ENCODE peak calls at places on chromosomes 16 and 17, in ten cellular contexts. I, Z, Q, W, D, V, T, C, K and S are unnamed samples.

GRCh38 chr17:3722716-3723115 is 987 bp upstream of the HASPIN start:
- DNase-seq in D (no peak), T (no peak), K (no peak), W (no peak), V (no peak), Q (no peak), I (no peak), Z (no peak), C (no peak), S (no peak)

GRCh38 chr16:72324578-72324977 is 152.6 kb upstream of the PMFBP1 start:
- DNase-seq in W (no peak), C (no peak), V (no peak), Q (no peak), I (no peak), Z (no peak), T (no peak), D (no peak), K (no peak), S (no peak)

GRCh38 chr16:58026705-58027340 is 1.3 kb downstream of the MMP15 start:
- DNase-seq in T (no peak), K (peak), W (no peak), V (peak), I (peak), Q (no peak), C (peak), Z (no peak), D (no peak), S (peak)

GRCh38 chr17:52383493-52384100 is 225.1 kb upstream of the CA10 start:
- DNase-seq in C (peak), W (peak), D (no peak), V (peak), K (peak), Z (no peak), Q (no peak), T (no peak), I (peak), S (peak)

GRCh38 chr17:8059131-8059530 is 20.3 kb downstream of the ALOX15B start:
- DNase-seq in W (no peak), Q (no peak), T (no peak), C (no peak), V (no peak), K (peak), I (no peak), D (no peak), Z (no peak), S (no peak)

GRCh38 chr17:31250229-31250628 is 46.8 kb downstream of the OMG start:
- DNase-seq in I (no peak), V (no peak), T (no peak), W (no peak), Z (no peak), D (no peak), C (no peak), K (no peak), Q (no peak), S (no peak)

GRCh38 chr17:19727466-19728113 is 11.2 kb upstream of the SLC47A2 start:
- DNase-seq in D (no peak), Z (peak), V (no peak), K (peak), W (peak), Q (no peak), T (no peak), C (no peak), I (no peak), S (no peak)

GRCh38 chr17:50943575-50943933 is 77.4 kb upstream of the TOB1 start:
- DNase-seq in V (no peak), D (no peak), Q (no peak), W (no peak), C (peak), Z (no peak), I (no peak), K (peak), T (no peak), S (no peak)

GRCh38 chr16:81266680-81267095 is 28.2 kb downstream of the BCO1 start:
- DNase-seq in D (no peak), K (peak), V (no peak), C (no peak), Q (no peak), T (no peak), I (no peak), W (no peak), Z (no peak), S (no peak)

GRCh38 chr16:17567455-17567854 is 96.7 kb upstream of the XYLT1 start:
- DNase-seq in Q (no peak), D (no peak), Z (no peak), V (no peak), T (no peak), K (no peak), I (no peak), W (no peak), C (no peak), S (no peak)